ENCODE peak calls at places on chromosomes 5 and 9, in seven cellular contexts. One of them, this sample, is unnamed.

GRCh38 chr5:84088996-84089395 is 295.7 kb downstream of the EDIL3 start:
- DNase-seq in SK-N-SH: peak; percentile 22
- DNase-seq in K562: no peak
- DNase-seq in HepG2: peak; percentile 18
- DNase-seq in H1: no peak
- DNase-seq in HCT116: peak; percentile 31
- DNase-seq in GM12878: no peak
- DNase-seq in this sample: peak; percentile 77

GRCh38 chr5:91272858-91273257 is 110.3 kb downstream of the ARRDC3 start:
- DNase-seq in SK-N-SH: no peak
- DNase-seq in HepG2: peak; percentile 9
- DNase-seq in K562: peak; percentile 50
- DNase-seq in H1: no peak
- DNase-seq in GM12878: peak; percentile 84
- DNase-seq in HCT116: no peak
- DNase-seq in this sample: no peak

GRCh38 chr5:130496215-130496614 is 592.0 kb downstream of the CHSY3 start:
- DNase-seq in SK-N-SH: no peak
- DNase-seq in HCT116: no peak
- DNase-seq in K562: no peak
- DNase-seq in GM12878: no peak
- DNase-seq in H1: no peak
- DNase-seq in HepG2: no peak
- DNase-seq in this sample: no peak

GRCh38 chr5:35815089-35815936 is 41.4 kb upstream of the IL7R start:
- DNase-seq in HepG2: peak; percentile 44
- DNase-seq in GM12878: no peak
- DNase-seq in K562: peak; percentile 56
- DNase-seq in HCT116: peak; percentile 2
- DNase-seq in H1: no peak
- DNase-seq in SK-N-SH: peak; percentile 27
- DNase-seq in this sample: peak; percentile 51

GRCh38 chr5:150671509-150672236 is 10.6 kb downstream of the MYOZ3 start:
- DNase-seq in K562: peak; percentile 5
- DNase-seq in HCT116: no peak
- DNase-seq in HepG2: no peak
- DNase-seq in H1: no peak
- DNase-seq in GM12878: no peak
- DNase-seq in SK-N-SH: peak; percentile 79
- DNase-seq in this sample: no peak

GRCh38 chr9:93950619-93951601 is 4.2 kb downstream of the BARX1 start:
- DNase-seq in HCT116: no peak
- DNase-seq in GM12878: no peak
- DNase-seq in K562: no peak
- DNase-seq in H1: no peak
- DNase-seq in SK-N-SH: peak; percentile 76
- DNase-seq in HepG2: no peak
- DNase-seq in this sample: peak; percentile 73

GRCh38 chr9:111572945-111573604 is 26.4 kb downstream of the PTGR1 start:
- DNase-seq in H1: no peak
- DNase-seq in HCT116: no peak
- DNase-seq in K562: no peak
- DNase-seq in GM12878: no peak
- DNase-seq in SK-N-SH: no peak
- DNase-seq in HepG2: no peak
- DNase-seq in this sample: no peak

GRCh38 chr9:133128152-133128551 is 7.1 kb upstream of the RALGDS start:
- DNase-seq in H1: no peak
- DNase-seq in SK-N-SH: no peak
- DNase-seq in HepG2: no peak
- DNase-seq in K562: no peak
- DNase-seq in HCT116: no peak
- DNase-seq in GM12878: no peak
- DNase-seq in this sample: no peak

GRCh38 chr5:61052870-61053269 is 107.9 kb downstream of the NDUFAF2 start:
- DNase-seq in K562: no peak
- DNase-seq in GM12878: no peak
- DNase-seq in SK-N-SH: no peak
- DNase-seq in HCT116: peak; percentile 93
- DNase-seq in H1: no peak
- DNase-seq in HepG2: peak; percentile 54
- DNase-seq in this sample: no peak

GRCh38 chr5:39102684-39103155 is 28.5 kb upstream of the RICTOR start:
- DNase-seq in H1: no peak
- DNase-seq in HepG2: peak; percentile 90
- DNase-seq in K562: peak; percentile 44
- DNase-seq in SK-N-SH: no peak
- DNase-seq in GM12878: no peak
- DNase-seq in HCT116: no peak
- DNase-seq in this sample: no peak

GRCh38 chr9:85040141-85040540 is 370.6 kb downstream of the NTRK2 start:
- DNase-seq in H1: no peak
- DNase-seq in HCT116: no peak
- DNase-seq in HepG2: no peak
- DNase-seq in SK-N-SH: no peak
- DNase-seq in GM12878: no peak
- DNase-seq in K562: no peak
- DNase-seq in this sample: no peak

DNA sequence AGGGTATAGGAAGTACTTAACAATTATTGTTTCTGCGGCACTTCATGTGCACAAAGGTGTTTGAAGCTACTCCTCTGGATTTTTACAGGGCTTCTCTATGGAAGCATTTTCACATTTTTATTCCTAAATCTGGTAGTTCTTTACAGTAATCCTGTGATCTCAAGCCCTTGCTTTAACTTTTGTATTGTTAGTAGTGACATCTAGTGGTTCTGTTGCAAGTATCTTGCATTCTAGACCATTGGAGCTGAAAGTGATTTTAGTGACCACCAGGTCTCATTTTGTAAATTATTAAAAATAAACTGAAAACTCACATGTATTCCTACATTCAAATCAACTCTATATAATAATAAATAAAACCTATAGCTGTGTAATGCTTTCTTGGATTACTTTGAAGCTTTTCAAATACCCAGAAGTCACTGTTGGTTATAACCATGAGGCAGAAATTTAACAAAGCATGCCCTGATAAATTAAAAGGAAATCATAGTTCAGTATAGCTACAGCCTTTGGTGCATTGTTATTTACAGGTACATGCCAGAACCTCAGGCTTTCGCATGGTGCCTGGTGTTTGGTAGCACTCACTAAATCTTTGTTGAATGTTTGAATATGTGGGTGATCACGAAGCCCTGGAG is 18.9 kb downstream of the RPS23 start:
- DNase-seq in H1: no peak
- DNase-seq in K562: no peak
- DNase-seq in SK-N-SH: peak; percentile 30
- DNase-seq in GM12878: no peak
- DNase-seq in HCT116: peak; percentile 18
- DNase-seq in HepG2: no peak
- DNase-seq in this sample: peak; percentile 24
- TF ChIP-seq JUND in H1: no peak
- TF ChIP-seq JUND in K562: no peak
- TF ChIP-seq JUND in SK-N-SH: no peak
- TF ChIP-seq JUND in GM12878: no peak
- TF ChIP-seq JUND in HCT116: no peak
- TF ChIP-seq JUND in HepG2: no peak
- TF ChIP-seq JUND in this sample: no peak

GRCh38 chr5:59332236-59332973 is 561.1 kb downstream of the PDE4D start:
- DNase-seq in HCT116: no peak
- DNase-seq in H1: no peak
- DNase-seq in K562: no peak
- DNase-seq in SK-N-SH: no peak
- DNase-seq in GM12878: no peak
- DNase-seq in HepG2: no peak
- DNase-seq in this sample: no peak

GRCh38 chr5:59325070-59325469 is 568.5 kb downstream of the PDE4D start:
- DNase-seq in HCT116: no peak
- DNase-seq in HepG2: peak; percentile 27
- DNase-seq in K562: no peak
- DNase-seq in SK-N-SH: no peak
- DNase-seq in H1: no peak
- DNase-seq in GM12878: no peak
- DNase-seq in this sample: no peak

GRCh38 chr5:59326551-59326950 is 567.0 kb downstream of the PDE4D start:
- DNase-seq in H1: no peak
- DNase-seq in HepG2: no peak
- DNase-seq in SK-N-SH: no peak
- DNase-seq in GM12878: no peak
- DNase-seq in K562: no peak
- DNase-seq in HCT116: no peak
- DNase-seq in this sample: no peak

GRCh38 chr5:59330680-59331079 is 562.8 kb downstream of the PDE4D start:
- DNase-seq in K562: no peak
- DNase-seq in H1: no peak
- DNase-seq in HepG2: no peak
- DNase-seq in GM12878: no peak
- DNase-seq in SK-N-SH: no peak
- DNase-seq in HCT116: no peak
- DNase-seq in this sample: no peak

GRCh38 chr5:59328801-59329296 is 564.7 kb downstream of the PDE4D start:
- DNase-seq in HCT116: no peak
- DNase-seq in GM12878: no peak
- DNase-seq in HepG2: no peak
- DNase-seq in K562: no peak
- DNase-seq in H1: no peak
- DNase-seq in SK-N-SH: no peak
- DNase-seq in this sample: peak; percentile 12
- TF ChIP-seq JUND in HCT116: no peak
- TF ChIP-seq JUND in GM12878: no peak
- TF ChIP-seq JUND in HepG2: no peak
- TF ChIP-seq JUND in K562: no peak
- TF ChIP-seq JUND in H1: no peak
- TF ChIP-seq JUND in SK-N-SH: no peak
- TF ChIP-seq JUND in this sample: no peak

GRCh38 chr9:115717711-115718173 is 435.8 kb upstream of the PAPPA start:
- DNase-seq in HepG2: no peak
- DNase-seq in HCT116: no peak
- DNase-seq in K562: no peak
- DNase-seq in H1: no peak
- DNase-seq in GM12878: no peak
- DNase-seq in SK-N-SH: no peak
- DNase-seq in this sample: no peak
- TF ChIP-seq JUND in HepG2: no peak
- TF ChIP-seq JUND in HCT116: no peak
- TF ChIP-seq JUND in K562: no peak
- TF ChIP-seq JUND in H1: no peak
- TF ChIP-seq JUND in GM12878: no peak
- TF ChIP-seq JUND in SK-N-SH: no peak
- TF ChIP-seq JUND in this sample: no peak

GRCh38 chr9:95506692-95507455 is 9.9 kb downstream of the PTCH1 start:
- DNase-seq in GM12878: no peak
- DNase-seq in K562: peak; percentile 24
- DNase-seq in H1: no peak
- DNase-seq in HCT116: no peak
- DNase-seq in SK-N-SH: peak; percentile 64
- DNase-seq in HepG2: peak; percentile 47
- DNase-seq in this sample: peak; percentile 43
- TF ChIP-seq JUND in GM12878: no peak
- TF ChIP-seq JUND in K562: no peak
- TF ChIP-seq JUND in H1: no peak
- TF ChIP-seq JUND in HCT116: no peak
- TF ChIP-seq JUND in SK-N-SH: no peak
- TF ChIP-seq JUND in HepG2: no peak
- TF ChIP-seq JUND in this sample: no peak

This sample was measured in T47D.